ENCODE peak calls at places on chromosomes 13 and 19, in eight cellular contexts. One of them, this sample, is unnamed.
A peak's percentile ranks its signal among the peaks of the same experiment; 100 is the strongest.

GRCh38 chr13:108835082-108835481 is 205.7 kb downstream of the MYO16 start:
- DNase-seq in fibroblast of lung: no peak
- DNase-seq in H1: no peak
- DNase-seq in heart right ventricle: no peak
- DNase-seq in adrenal gland: no peak
- DNase-seq in mesothelial cell of epicardium: no peak
- DNase-seq in brain microvascular endothelial cell: no peak
- DNase-seq in omental fat pad: no peak
- DNase-seq in this sample: no peak

GRCh38 chr19:41697198-41697855 is 9.3 kb upstream of the CEACAM7 start:
- DNase-seq in fibroblast of lung: no peak
- DNase-seq in H1: no peak
- DNase-seq in heart right ventricle: no peak
- DNase-seq in adrenal gland: no peak
- DNase-seq in mesothelial cell of epicardium: no peak
- DNase-seq in brain microvascular endothelial cell: no peak
- DNase-seq in omental fat pad: no peak
- DNase-seq in this sample: no peak

GRCh38 chr13:45826741-45827140 is 24.8 kb downstream of the SIAH3 start:
- DNase-seq in fibroblast of lung: no peak
- DNase-seq in H1: no peak
- DNase-seq in heart right ventricle: no peak
- DNase-seq in adrenal gland: no peak
- DNase-seq in mesothelial cell of epicardium: no peak
- DNase-seq in brain microvascular endothelial cell: no peak
- DNase-seq in omental fat pad: no peak
- DNase-seq in this sample: no peak

GRCh38 chr13:110493161-110493593 is 68.3 kb downstream of the RAB20 start:
- DNase-seq in fibroblast of lung: no peak
- DNase-seq in H1: no peak
- DNase-seq in heart right ventricle: no peak
- DNase-seq in adrenal gland: no peak
- DNase-seq in mesothelial cell of epicardium: no peak
- DNase-seq in brain microvascular endothelial cell: no peak
- DNase-seq in omental fat pad: no peak
- DNase-seq in this sample: no peak

GRCh38 chr13:77544365-77544764 is 8.9 kb downstream of the SCEL start:
- DNase-seq in fibroblast of lung: peak; percentile 63
- DNase-seq in H1: no peak
- DNase-seq in heart right ventricle: peak; percentile 57
- DNase-seq in adrenal gland: peak; percentile 55
- DNase-seq in mesothelial cell of epicardium: peak; percentile 56
- DNase-seq in brain microvascular endothelial cell: peak; percentile 46
- DNase-seq in omental fat pad: no peak
- DNase-seq in this sample: no peak

GRCh38 chr19:47593860-47594259 is 15.1 kb upstream of the BICRA start:
- DNase-seq in fibroblast of lung: no peak
- DNase-seq in H1: no peak
- DNase-seq in heart right ventricle: no peak
- DNase-seq in adrenal gland: no peak
- DNase-seq in mesothelial cell of epicardium: no peak
- DNase-seq in brain microvascular endothelial cell: no peak
- DNase-seq in omental fat pad: no peak
- DNase-seq in this sample: no peak

GRCh38 chr19:49881672-49882394 is 4.3 kb downstream of the TBC1D17 start:
- DNase-seq in fibroblast of lung: no peak
- DNase-seq in H1: peak; percentile 64
- DNase-seq in heart right ventricle: peak; percentile 8
- DNase-seq in adrenal gland: no peak
- DNase-seq in mesothelial cell of epicardium: no peak
- DNase-seq in brain microvascular endothelial cell: no peak
- DNase-seq in omental fat pad: no peak
- DNase-seq in this sample: no peak

GRCh38 chr13:42215578-42216421 is 56.2 kb upstream of the AKAP11 start:
- DNase-seq in fibroblast of lung: peak; percentile 68
- DNase-seq in H1: no peak
- DNase-seq in heart right ventricle: no peak
- DNase-seq in adrenal gland: peak; percentile 41
- DNase-seq in mesothelial cell of epicardium: peak; percentile 41
- DNase-seq in brain microvascular endothelial cell: peak; percentile 38
- DNase-seq in omental fat pad: no peak
- DNase-seq in this sample: peak; percentile 42

GRCh38 chr13:26663801-26664200 is 96.8 kb downstream of the GPR12 start:
- DNase-seq in fibroblast of lung: no peak
- DNase-seq in H1: no peak
- DNase-seq in heart right ventricle: no peak
- DNase-seq in adrenal gland: no peak
- DNase-seq in mesothelial cell of epicardium: no peak
- DNase-seq in brain microvascular endothelial cell: no peak
- DNase-seq in omental fat pad: no peak
- DNase-seq in this sample: no peak

GRCh38 chr13:44726214-44726613 is 150.1 kb upstream of the TSC22D1 start:
- DNase-seq in fibroblast of lung: peak; percentile 95
- DNase-seq in H1: no peak
- DNase-seq in heart right ventricle: no peak
- DNase-seq in adrenal gland: no peak
- DNase-seq in mesothelial cell of epicardium: no peak
- DNase-seq in brain microvascular endothelial cell: no peak
- DNase-seq in omental fat pad: no peak
- DNase-seq in this sample: peak; percentile 79

GRCh38 chr13:62482351-62482750 is 1066.7 kb upstream of the PCDH20 start:
- DNase-seq in fibroblast of lung: no peak
- DNase-seq in H1: no peak
- DNase-seq in heart right ventricle: no peak
- DNase-seq in adrenal gland: no peak
- DNase-seq in mesothelial cell of epicardium: no peak
- DNase-seq in brain microvascular endothelial cell: no peak
- DNase-seq in omental fat pad: no peak
- DNase-seq in this sample: no peak

GRCh38 chr19:29517946-29518345 is 7.8 kb upstream of the VSTM2B start:
- DNase-seq in fibroblast of lung: no peak
- DNase-seq in H1: no peak
- DNase-seq in heart right ventricle: no peak
- DNase-seq in adrenal gland: no peak
- DNase-seq in mesothelial cell of epicardium: no peak
- DNase-seq in brain microvascular endothelial cell: no peak
- DNase-seq in omental fat pad: no peak
- DNase-seq in this sample: no peak

GRCh38 chr13:101917475-101917810 is 465.0 kb downstream of the ITGBL1 start:
- DNase-seq in fibroblast of lung: no peak
- DNase-seq in H1: peak; percentile 51
- DNase-seq in heart right ventricle: no peak
- DNase-seq in adrenal gland: no peak
- DNase-seq in mesothelial cell of epicardium: no peak
- DNase-seq in brain microvascular endothelial cell: no peak
- DNase-seq in omental fat pad: no peak
- DNase-seq in this sample: no peak

GRCh38 chr13:45292176-45292575 is 48.8 kb downstream of the TPT1 start:
- DNase-seq in fibroblast of lung: no peak
- DNase-seq in H1: no peak
- DNase-seq in heart right ventricle: no peak
- DNase-seq in adrenal gland: no peak
- DNase-seq in mesothelial cell of epicardium: no peak
- DNase-seq in brain microvascular endothelial cell: no peak
- DNase-seq in omental fat pad: no peak
- DNase-seq in this sample: no peak

GRCh38 chr19:19224150-19224851 is 12.5 kb downstream of the NCAN start:
- DNase-seq in fibroblast of lung: no peak
- DNase-seq in H1: no peak
- DNase-seq in heart right ventricle: no peak
- DNase-seq in adrenal gland: no peak
- DNase-seq in mesothelial cell of epicardium: no peak
- DNase-seq in brain microvascular endothelial cell: no peak
- DNase-seq in omental fat pad: no peak
- DNase-seq in this sample: no peak

GRCh38 chr19:19223636-19224035 is 11.9 kb downstream of the NCAN start:
- DNase-seq in fibroblast of lung: no peak
- DNase-seq in H1: no peak
- DNase-seq in heart right ventricle: no peak
- DNase-seq in adrenal gland: no peak
- DNase-seq in mesothelial cell of epicardium: no peak
- DNase-seq in brain microvascular endothelial cell: no peak
- DNase-seq in omental fat pad: no peak
- DNase-seq in this sample: no peak

GRCh38 chr19:19226204-19226603 is 14.4 kb downstream of the NCAN start:
- DNase-seq in fibroblast of lung: no peak
- DNase-seq in H1: no peak
- DNase-seq in heart right ventricle: no peak
- DNase-seq in adrenal gland: no peak
- DNase-seq in mesothelial cell of epicardium: no peak
- DNase-seq in brain microvascular endothelial cell: no peak
- DNase-seq in omental fat pad: no peak
- DNase-seq in this sample: no peak

GRCh38 chr19:19226663-19227062 is 14.9 kb downstream of the NCAN start:
- DNase-seq in fibroblast of lung: no peak
- DNase-seq in H1: no peak
- DNase-seq in heart right ventricle: no peak
- DNase-seq in adrenal gland: no peak
- DNase-seq in mesothelial cell of epicardium: no peak
- DNase-seq in brain microvascular endothelial cell: no peak
- DNase-seq in omental fat pad: no peak
- DNase-seq in this sample: no peak

DNA sequence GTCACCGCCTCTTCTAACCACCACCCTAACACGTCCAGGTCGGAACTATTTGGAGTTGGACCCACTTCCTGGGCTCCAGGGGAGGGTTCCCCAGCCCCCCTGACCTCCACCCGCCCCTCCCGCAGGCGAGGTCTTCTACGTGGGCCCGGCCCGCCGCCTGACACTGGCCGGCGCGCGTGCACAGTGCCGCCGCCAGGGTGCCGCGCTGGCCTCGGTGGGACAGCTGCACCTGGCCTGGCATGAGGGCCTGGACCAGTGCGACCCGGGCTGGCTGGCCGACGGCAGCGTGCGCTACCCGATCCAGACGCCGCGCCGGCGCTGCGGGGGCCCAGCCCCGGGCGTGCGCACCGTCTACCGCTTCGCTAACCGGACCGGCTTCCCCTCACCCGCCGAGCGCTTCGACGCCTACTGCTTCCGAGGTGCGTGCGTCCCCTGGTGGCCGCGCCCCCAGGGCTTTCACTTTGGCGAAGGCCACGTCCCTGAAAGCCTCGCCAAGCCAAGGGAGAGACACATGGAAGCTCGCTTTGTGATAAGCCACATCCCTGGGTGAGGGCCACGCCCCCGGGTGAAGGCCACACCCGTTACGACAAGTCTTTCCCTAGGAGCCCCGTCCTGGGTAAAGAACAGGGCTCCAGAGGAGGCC is 13.2 kb downstream of the NCAN start:
- DNase-seq in fibroblast of lung: peak; percentile 59
- DNase-seq in H1: peak; percentile 91
- DNase-seq in heart right ventricle: peak; percentile 57
- DNase-seq in adrenal gland: peak; percentile 52
- DNase-seq in mesothelial cell of epicardium: peak; percentile 73
- DNase-seq in brain microvascular endothelial cell: peak; percentile 45
- DNase-seq in omental fat pad: no peak
- DNase-seq in this sample: peak; percentile 39
- TF ChIP-seq CTCF in fibroblast of lung: peak; percentile 45
- TF ChIP-seq CTCF in H1: peak; percentile 78
- TF ChIP-seq CTCF in heart right ventricle: peak; percentile 64
- TF ChIP-seq CTCF in adrenal gland: peak; percentile 56
- TF ChIP-seq CTCF in mesothelial cell of epicardium: peak; percentile 52
- TF ChIP-seq CTCF in brain microvascular endothelial cell: peak; percentile 76
- TF ChIP-seq CTCF in omental fat pad: no peak
- TF ChIP-seq CTCF in this sample: peak; percentile 78

DNA sequence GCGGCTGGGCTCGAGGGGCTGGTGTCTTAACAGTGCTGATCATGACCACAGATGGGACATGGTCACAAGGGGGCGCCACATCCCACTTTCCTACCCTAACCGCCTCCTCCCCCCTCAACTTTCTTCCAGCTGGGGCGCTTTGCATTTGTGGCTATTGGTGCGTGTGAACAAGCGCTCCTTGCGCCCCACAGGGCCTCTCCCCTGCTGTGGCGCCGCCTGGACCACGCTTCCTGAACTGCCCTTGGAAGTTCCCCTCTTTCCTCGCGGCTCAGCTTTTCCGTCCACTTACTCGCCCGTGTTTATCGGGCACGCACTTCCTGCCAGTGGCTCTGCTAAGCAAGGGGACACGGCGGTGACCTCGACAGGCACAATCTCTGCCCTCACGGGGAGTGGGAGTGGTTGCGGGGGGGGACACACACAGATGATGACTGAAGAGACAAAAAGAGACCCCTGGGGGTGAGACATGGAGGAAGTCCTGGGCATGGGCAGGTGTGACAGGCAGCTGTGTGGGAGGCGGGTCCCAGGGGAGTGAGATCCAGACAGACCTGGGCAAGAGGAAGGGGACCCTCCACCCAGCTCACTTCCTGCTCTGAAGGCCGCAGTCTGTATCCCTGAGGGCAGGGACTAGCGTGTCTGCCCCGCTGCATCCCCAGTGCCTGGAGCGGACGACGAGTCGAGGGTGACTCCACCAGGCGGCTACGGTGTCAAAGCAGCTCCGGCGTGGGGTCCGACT is 40.3 kb downstream of the ZNF787 start:
- DNase-seq in fibroblast of lung: peak; percentile 77
- DNase-seq in H1: peak; percentile 94
- DNase-seq in heart right ventricle: peak; percentile 86
- DNase-seq in adrenal gland: peak; percentile 80
- DNase-seq in mesothelial cell of epicardium: peak; percentile 77
- DNase-seq in brain microvascular endothelial cell: peak; percentile 85
- DNase-seq in omental fat pad: peak; percentile 79
- DNase-seq in this sample: peak; percentile 74
- TF ChIP-seq CTCF in fibroblast of lung: peak; percentile 50
- TF ChIP-seq CTCF in H1: peak; percentile 86
- TF ChIP-seq CTCF in heart right ventricle: peak; percentile 65
- TF ChIP-seq CTCF in adrenal gland: peak; percentile 64
- TF ChIP-seq CTCF in mesothelial cell of epicardium: peak; percentile 51
- TF ChIP-seq CTCF in brain microvascular endothelial cell: peak; percentile 74
- TF ChIP-seq CTCF in omental fat pad: no peak
- TF ChIP-seq CTCF in this sample: peak; percentile 77

DNA sequence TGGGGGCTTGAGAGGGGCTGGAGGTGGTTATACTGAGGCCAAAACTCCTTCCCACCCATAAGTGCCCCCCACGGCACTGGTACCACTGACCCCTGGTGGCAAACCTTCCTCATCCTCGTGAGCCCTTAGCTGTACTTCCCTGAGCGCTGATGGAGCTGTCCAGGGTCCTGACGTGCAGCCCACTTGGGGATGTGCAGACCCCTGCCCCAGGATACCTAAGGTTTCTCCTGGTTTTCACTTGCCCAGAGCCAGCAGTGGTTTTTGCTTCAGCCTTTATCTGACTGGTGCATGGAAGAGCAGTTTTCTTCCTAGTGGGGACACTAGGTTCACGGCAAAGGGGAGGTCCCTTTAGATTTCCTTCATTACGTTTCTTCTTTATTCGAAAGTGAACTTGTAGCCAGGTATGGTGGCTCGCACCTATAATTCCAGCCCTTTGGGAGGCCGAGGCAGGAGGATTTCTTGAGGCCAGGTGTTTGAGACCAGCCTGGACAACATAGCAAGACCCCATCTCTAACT is 28.7 kb upstream of the KCTD15 start:
- DNase-seq in fibroblast of lung: peak; percentile 19
- DNase-seq in H1: peak; percentile 95
- DNase-seq in heart right ventricle: no peak
- DNase-seq in adrenal gland: no peak
- DNase-seq in mesothelial cell of epicardium: peak; percentile 89
- DNase-seq in brain microvascular endothelial cell: no peak
- DNase-seq in omental fat pad: no peak
- DNase-seq in this sample: no peak
- TF ChIP-seq CTCF in fibroblast of lung: no peak
- TF ChIP-seq CTCF in H1: peak; percentile 80
- TF ChIP-seq CTCF in heart right ventricle: peak; percentile 31
- TF ChIP-seq CTCF in adrenal gland: no peak
- TF ChIP-seq CTCF in mesothelial cell of epicardium: no peak
- TF ChIP-seq CTCF in brain microvascular endothelial cell: peak; percentile 50
- TF ChIP-seq CTCF in omental fat pad: no peak
- TF ChIP-seq CTCF in this sample: peak; percentile 63

GRCh38 chr19:32406161-32407003 is 812 bp downstream of the DPY19L3 start:
- DNase-seq in fibroblast of lung: no peak
- DNase-seq in H1: no peak
- DNase-seq in heart right ventricle: no peak
- DNase-seq in adrenal gland: no peak
- DNase-seq in mesothelial cell of epicardium: no peak
- DNase-seq in brain microvascular endothelial cell: no peak
- DNase-seq in omental fat pad: no peak
- DNase-seq in this sample: no peak
- TF ChIP-seq CTCF in fibroblast of lung: no peak
- TF ChIP-seq CTCF in H1: no peak
- TF ChIP-seq CTCF in heart right ventricle: no peak
- TF ChIP-seq CTCF in adrenal gland: no peak
- TF ChIP-seq CTCF in mesothelial cell of epicardium: no peak
- TF ChIP-seq CTCF in brain microvascular endothelial cell: no peak
- TF ChIP-seq CTCF in omental fat pad: no peak
- TF ChIP-seq CTCF in this sample: no peak

This sample was measured in HFFc6.